ENCODE peak calls at places on chromosome 9, in seven cellular contexts. W, Z, K, B, F, A and C are unnamed samples.

GRCh38 chr9:88685966-88686365 is 151.0 kb downstream of the NXNL2 start:
- DNase-seq in A (no peak), W (no peak), B (no peak), Z (no peak), K (no peak), F (no peak), C (no peak)

GRCh38 chr9:100064872-100065581 is 33.8 kb downstream of the ERP44 start:
- DNase-seq in Z (no peak), B (no peak), A (peak), K (peak), F (no peak), W (no peak), C (no peak)

GRCh38 chr9:95752129-95752731 is 123.3 kb upstream of the ERCC6L2 start:
- DNase-seq in W (no peak), B (no peak), A (no peak), Z (no peak), K (no peak), F (no peak), C (no peak)

GRCh38 chr9:31799953-31800609 is 584.4 kb upstream of the ACO1 start:
- DNase-seq in A (peak), Z (no peak), W (no peak), F (peak), B (no peak), K (peak), C (no peak)

GRCh38 chr9:3962467-3962866 is 337.4 kb downstream of the GLIS3 start:
- DNase-seq in Z (no peak), F (no peak), W (no peak), K (peak), B (no peak), A (peak), C (no peak)

GRCh38 chr9:36127652-36128244 is 8.8 kb upstream of the GLIPR2 start:
- DNase-seq in B (no peak), W (no peak), A (no peak), Z (no peak), K (no peak), F (peak), C (peak)

GRCh38 chr9:111661150-111661801 is at the start of gene GNG10:
- DNase-seq in W (no peak), F (peak), K (peak), B (peak), Z (peak), A (peak), C (peak)

GRCh38 chr9:133658442-133659431 is 22.6 kb downstream of the DBH start:
- DNase-seq in W (no peak), A (peak), B (peak), K (peak), F (no peak), Z (no peak), C (no peak)

GRCh38 chr9:31259824-31260223 is 1124.6 kb upstream of the ACO1 start:
- DNase-seq in A (no peak), F (no peak), W (no peak), B (no peak), Z (no peak), K (no peak), C (no peak)

GRCh38 chr9:35845824-35846771 is 17.1 kb downstream of the TMEM8B start:
- DNase-seq in K (no peak), F (no peak), Z (no peak), A (no peak), W (no peak), B (peak), C (no peak)

GRCh38 chr9:134367796-134368490 is 41.7 kb downstream of the RXRA start:
- DNase-seq in F (no peak), Z (no peak), B (no peak), K (no peak), W (no peak), A (no peak), C (no peak)

GRCh38 chr9:112971415-112971814 is 40.6 kb downstream of the ZNF883 start:
- DNase-seq in W (no peak), F (peak), A (no peak), K (no peak), B (peak), Z (no peak), C (no peak)

GRCh38 chr9:114486205-114486963 is 18.9 kb downstream of the WHRN start:
- DNase-seq in F (no peak), A (peak), K (no peak), W (no peak), B (no peak), Z (no peak), C (no peak)

GRCh38 chr9:2679011-2679410 is 38.3 kb upstream of the KCNV2 start:
- DNase-seq in Z (no peak), B (no peak), A (no peak), K (no peak), F (no peak), W (no peak), C (no peak)

GRCh38 chr9:99222416-99223280 is 566 bp downstream of the SEC61B start:
- DNase-seq in K (no peak), B (no peak), A (peak), W (no peak), Z (no peak), F (no peak), C (no peak)

GRCh38 chr9:137613259-137613658 is 5.5 kb upstream of the EHMT1 start:
- DNase-seq in A (no peak), Z (no peak), F (no peak), B (no peak), W (no peak), K (no peak), C (no peak)

GRCh38 chr9:124457887-124458431 is 7.7 kb downstream of the ADGRD2 start:
- DNase-seq in B (no peak), F (no peak), A (no peak), K (no peak), Z (no peak), W (no peak), C (peak)
- TF ChIP-seq CTCF in B (no peak), F (peak), A (no peak), K (no peak), Z (no peak), W (no peak), C (no peak)

DNA sequence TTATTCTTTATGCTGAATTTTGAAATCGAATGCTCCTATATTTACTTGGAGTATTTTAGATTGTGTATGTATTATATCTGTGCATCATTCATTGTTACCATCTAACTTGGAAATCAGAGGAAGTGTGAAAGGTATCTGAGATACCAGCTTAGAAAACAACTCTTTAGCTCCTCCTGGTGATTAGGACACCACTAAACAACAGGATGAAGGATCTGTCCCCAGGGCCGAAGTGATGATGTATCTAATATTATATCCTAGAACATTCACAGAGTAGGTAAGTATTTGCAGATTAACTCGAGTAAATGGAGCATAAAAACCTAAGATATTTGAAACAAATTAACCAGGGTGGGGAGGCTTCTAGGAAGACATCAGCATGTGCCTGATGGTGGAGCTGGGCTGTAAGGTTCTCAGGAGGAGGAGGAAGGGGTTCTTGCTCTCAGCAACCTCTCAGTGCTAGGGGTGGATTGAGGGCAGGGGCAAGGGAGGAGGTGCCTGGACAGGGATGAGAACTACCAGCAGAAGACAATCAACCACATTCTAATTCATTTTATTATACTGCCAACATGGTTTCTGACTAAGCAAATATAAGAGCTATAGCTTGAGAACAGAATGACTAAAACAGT is 2.6 kb upstream of the NFIL3 start:
- DNase-seq in F (peak), Z (no peak), W (peak), B (no peak), K (peak), A (peak), C (no peak)
- TF ChIP-seq CTCF in F (peak), Z (no peak), W (no peak), B (no peak), K (peak), A (peak), C (peak)

DNA sequence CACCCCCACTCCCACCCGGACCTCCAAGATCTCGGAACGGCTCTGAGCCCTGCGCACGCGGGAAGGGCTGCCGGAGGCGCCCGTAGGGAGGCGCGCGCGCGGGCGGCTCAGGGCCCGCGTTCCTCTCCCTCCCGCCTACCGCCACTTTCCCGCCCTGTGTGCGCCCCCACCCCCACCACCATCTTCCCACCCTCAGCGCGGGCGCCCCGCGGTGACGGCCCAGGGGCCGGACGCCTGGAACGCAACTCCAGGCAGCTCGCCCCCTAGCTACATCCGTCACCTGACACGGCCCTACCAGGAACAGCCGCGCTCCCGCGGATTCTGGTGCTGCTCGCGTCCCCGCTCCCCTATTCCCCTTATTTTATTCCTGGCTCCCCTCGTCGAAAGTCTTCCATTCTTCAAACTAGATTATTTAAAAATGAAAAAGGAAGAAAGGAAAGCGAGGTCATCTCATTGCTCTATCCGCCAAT is at the start of gene CDKN2B-AS1:
- DNase-seq in B (peak), F (no peak), Z (peak), A (peak), W (no peak), K (peak), C (no peak)
- TF ChIP-seq CTCF in B (no peak), F (no peak), Z (no peak), A (no peak), W (no peak), K (no peak), C (no peak)

GRCh38 chr9:84953797-84954695 is 284.5 kb downstream of the NTRK2 start:
- DNase-seq in A (peak), Z (peak), F (peak), W (peak), K (peak), B (peak), C (no peak)
- TF ChIP-seq CTCF in A (peak), Z (no peak), F (peak), W (no peak), K (peak), B (peak), C (peak)

DNA sequence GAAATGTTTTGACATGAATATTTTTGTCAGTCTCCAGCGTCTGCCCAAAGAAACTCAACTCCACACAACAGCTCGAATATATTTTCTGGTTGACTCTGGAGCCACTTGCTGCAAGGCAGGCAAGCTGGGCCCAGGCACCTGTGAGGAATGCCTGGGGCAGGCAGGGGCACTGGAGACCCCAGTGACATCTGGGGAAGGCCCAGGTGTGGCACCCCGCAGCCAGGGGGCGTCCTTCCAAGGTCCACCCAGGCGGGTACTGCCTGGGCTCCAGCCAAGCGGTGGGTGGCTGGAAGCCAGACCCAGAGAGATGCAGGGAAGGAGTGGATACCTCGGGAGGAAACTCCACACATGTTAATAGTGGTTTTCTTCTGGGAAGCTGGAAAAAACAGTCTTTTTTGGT is 125.9 kb downstream of the PHF2 start:
- DNase-seq in B (no peak), K (no peak), F (no peak), Z (no peak), A (no peak), W (no peak), C (no peak)
- TF ChIP-seq CTCF in B (no peak), K (no peak), F (no peak), Z (no peak), A (peak), W (no peak), C (no peak)

DNA sequence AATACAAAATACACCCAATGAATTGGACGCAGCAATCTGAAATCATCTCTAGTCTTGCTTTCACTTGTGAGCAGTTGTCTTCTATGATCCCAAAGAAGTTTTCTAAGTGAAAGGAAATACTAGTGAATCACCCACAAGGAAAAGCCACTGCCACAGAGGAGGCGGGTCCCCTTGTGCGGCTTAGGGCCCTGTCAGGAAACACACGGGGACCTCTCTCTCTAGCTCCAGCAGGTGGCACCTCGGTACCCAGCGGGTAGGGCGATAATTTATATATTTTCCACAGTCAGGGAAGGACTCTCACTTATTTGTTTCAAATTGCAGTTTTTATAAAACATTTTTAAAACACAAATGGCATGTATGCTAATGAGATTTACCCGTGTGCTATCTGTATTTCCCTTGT is 417.1 kb downstream of the KDM4C start:
- DNase-seq in W (no peak), B (peak), Z (no peak), F (peak), A (no peak), K (no peak), C (no peak)
- TF ChIP-seq CTCF in W (no peak), B (no peak), Z (no peak), F (peak), A (peak), K (no peak), C (no peak)

GRCh38 chr9:13446935-13447334 is 167.4 kb upstream of the MPDZ start:
- DNase-seq in F (no peak), W (no peak), K (peak), B (no peak), A (no peak), Z (no peak), C (no peak)
- TF ChIP-seq CTCF in F (no peak), W (no peak), K (no peak), B (no peak), A (no peak), Z (no peak), C (no peak)

GRCh38 chr9:19922476-19923118 is 133.8 kb upstream of the SLC24A2 start:
- DNase-seq in B (peak), Z (no peak), A (peak), W (no peak), K (peak), F (peak), C (no peak)
- TF ChIP-seq CTCF in B (peak), Z (no peak), A (peak), W (no peak), K (peak), F (peak), C (no peak)